ENCODE peak calls at places on chromosomes 4 and X, in nine cellular contexts. P, H, U, Q, B, G, K, Z and X are unnamed samples.

GRCh38 chr4:16573744-16574143 is 324.7 kb downstream of the LDB2 start:
- DNase-seq in P (peak; percentile 57), G (no peak), H (no peak), Q (no peak), K (no peak), B (peak; percentile 91), Z (peak; percentile 62), U (no peak), X (no peak)

GRCh38 chrX:121161501-121161933 is 114.1 kb downstream of the GLUD2 start:
- DNase-seq in B (no peak), Q (no peak), G (no peak), U (no peak), P (no peak), H (no peak), Z (no peak), K (no peak), X (no peak)

GRCh38 chr4:109574931-109575804 is 15.1 kb downstream of the MCUB start:
- DNase-seq in Q (no peak), P (no peak), Z (no peak), G (no peak), U (no peak), H (no peak), B (no peak), K (no peak), X (no peak)

GRCh38 chr4:157574606-157575005 is 354.1 kb downstream of the GRIA2 start:
- DNase-seq in K (no peak), U (no peak), Q (no peak), G (no peak), B (no peak), H (no peak), Z (no peak), P (no peak), X (no peak)

GRCh38 chr4:31959972-31960371 is 1239.8 kb downstream of the PCDH7 start:
- DNase-seq in P (no peak), U (no peak), Z (no peak), K (no peak), Q (no peak), B (no peak), G (no peak), H (no peak), X (no peak)

GRCh38 chr4:181952478-181952877 is 290.7 kb upstream of the TENM3 start:
- DNase-seq in Q (no peak), P (peak; percentile 37), G (no peak), Z (peak; percentile 95), K (no peak), H (no peak), B (peak; percentile 93), U (no peak), X (no peak)

GRCh38 chrX:112874140-112874539 is 33.5 kb upstream of the AMOT start:
- DNase-seq in G (no peak), K (no peak), Z (no peak), P (no peak), B (peak; percentile 31), Q (no peak), H (no peak), U (no peak), X (no peak)

GRCh38 chr4:79217043-79217442 is 108.8 kb downstream of the NAA11 start:
- DNase-seq in G (no peak), Q (no peak), Z (no peak), U (no peak), P (no peak), B (no peak), K (no peak), H (no peak), X (no peak)

GRCh38 chrX:69289046-69289838 is 124.0 kb upstream of the PJA1 start:
- DNase-seq in Q (no peak), G (no peak), H (no peak), P (no peak), K (no peak), U (no peak), Z (no peak), B (no peak), X (no peak)

GRCh38 chr4:154473497-154473896 is 18.1 kb downstream of the DCHS2 start:
- DNase-seq in K (no peak), G (no peak), B (no peak), H (no peak), Q (no peak), U (no peak), Z (no peak), P (no peak), X (no peak)

GRCh38 chr4:94181815-94182214 is 25.9 kb upstream of the SMARCAD1 start:
- DNase-seq in Z (no peak), P (no peak), U (no peak), Q (no peak), K (no peak), B (peak; percentile 16), G (no peak), H (no peak), X (no peak)

GRCh38 chrX:22589845-22590244 is 317.1 kb downstream of the CBLL2 start:
- DNase-seq in Z (no peak), P (no peak), K (no peak), G (no peak), U (no peak), Q (no peak), B (no peak), H (no peak), X (no peak)

GRCh38 chrX:155086961-155087735 is 15.8 kb downstream of the BRCC3 start:
- DNase-seq in K (no peak), G (no peak), Z (no peak), B (no peak), P (peak; percentile 19), H (no peak), Q (no peak), U (no peak), X (no peak)

GRCh38 chr4:183396187-183396738 is 48.2 kb upstream of the CDKN2AIP start:
- DNase-seq in P (no peak), B (no peak), Q (no peak), G (no peak), K (no peak), U (no peak), H (no peak), Z (peak; percentile 5), X (no peak)

GRCh38 chrX:54824195-54824594 is 16.6 kb downstream of the MAGED2 start:
- DNase-seq in H (no peak), U (no peak), Z (no peak), Q (no peak), B (no peak), K (no peak), G (no peak), P (no peak), X (no peak)

GRCh38 chrX:18354369-18355329 is at the start of gene SCML2:
- DNase-seq in H (peak; percentile 59), Q (no peak), K (peak; percentile 19), B (peak; percentile 17), Z (peak; percentile 19), G (peak; percentile 47), U (peak; percentile 11), P (peak; percentile 36), X (no peak)